ENCODE peak calls at places on chromosomes 1 and 21, in four cellular contexts. One of them, this sample, is unnamed.

GRCh38 chr1:46301406-46302090 is 1.9 kb downstream of the LRRC41 start:
- DNase-seq in kidney epithelial cell: no peak
- DNase-seq in psoas muscle: peak
- DNase-seq in kidney: peak
- DNase-seq in this sample: peak

GRCh38 chr1:161082996-161083742 is 6.2 kb downstream of the NECTIN4 start:
- DNase-seq in kidney: peak
- DNase-seq in psoas muscle: peak
- DNase-seq in kidney epithelial cell: peak
- DNase-seq in this sample: peak

GRCh38 chr1:244346972-244347618 is 104.6 kb downstream of the ADSS2 start:
- DNase-seq in psoas muscle: no peak
- DNase-seq in kidney epithelial cell: no peak
- DNase-seq in kidney: no peak
- DNase-seq in this sample: no peak

GRCh38 chr1:227268943-227269342 is 49.3 kb downstream of the CDC42BPA start:
- DNase-seq in psoas muscle: no peak
- DNase-seq in kidney epithelial cell: no peak
- DNase-seq in kidney: no peak
- DNase-seq in this sample: no peak

GRCh38 chr1:224592636-224593579 is 23.2 kb upstream of the CNIH3 start:
- DNase-seq in psoas muscle: no peak
- DNase-seq in kidney: no peak
- DNase-seq in kidney epithelial cell: peak
- DNase-seq in this sample: peak

GRCh38 chr1:81221564-81221963 is 579.2 kb upstream of the ADGRL2 start:
- DNase-seq in psoas muscle: no peak
- DNase-seq in kidney: peak
- DNase-seq in kidney epithelial cell: no peak
- DNase-seq in this sample: no peak

GRCh38 chr21:28601708-28602107 is 391.0 kb downstream of the LTN1 start:
- DNase-seq in psoas muscle: no peak
- DNase-seq in kidney epithelial cell: no peak
- DNase-seq in kidney: no peak
- DNase-seq in this sample: no peak

GRCh38 chr1:247332215-247332900 is 691 bp upstream of the ZNF496 start:
- DNase-seq in kidney epithelial cell: no peak
- DNase-seq in psoas muscle: peak
- DNase-seq in kidney: peak
- DNase-seq in this sample: peak

GRCh38 chr1:56797079-56797685 is 22.0 kb downstream of the FYB2 start:
- DNase-seq in kidney: no peak
- DNase-seq in kidney epithelial cell: no peak
- DNase-seq in psoas muscle: peak
- DNase-seq in this sample: no peak

GRCh38 chr1:206982216-206982615 is 12.0 kb upstream of the FCAMR start:
- DNase-seq in kidney: no peak
- DNase-seq in kidney epithelial cell: no peak
- DNase-seq in psoas muscle: no peak
- DNase-seq in this sample: peak

GRCh38 chr1:7019510-7019909 is 234.3 kb downstream of the CAMTA1 start:
- DNase-seq in psoas muscle: no peak
- DNase-seq in kidney epithelial cell: no peak
- DNase-seq in kidney: no peak
- DNase-seq in this sample: no peak

GRCh38 chr1:24185056-24185455 is 2.0 kb downstream of the IFNLR1 start:
- DNase-seq in kidney epithelial cell: no peak
- DNase-seq in kidney: no peak
- DNase-seq in psoas muscle: no peak
- DNase-seq in this sample: no peak

GRCh38 chr1:90402893-90403849 is 313.9 kb downstream of the BARHL2 start:
- DNase-seq in kidney epithelial cell: peak
- DNase-seq in kidney: no peak
- DNase-seq in psoas muscle: no peak
- DNase-seq in this sample: peak

GRCh38 chr1:206814716-206815341 is 42.5 kb upstream of the IL10 start:
- DNase-seq in kidney epithelial cell: peak
- DNase-seq in kidney: no peak
- DNase-seq in psoas muscle: no peak
- DNase-seq in this sample: peak

GRCh38 chr21:33026299-33026858 is 644 bp downstream of the OLIG2 start:
- DNase-seq in kidney: no peak
- DNase-seq in kidney epithelial cell: no peak
- DNase-seq in psoas muscle: no peak
- DNase-seq in this sample: no peak

GRCh38 chr1:169509354-169509753 is 23.6 kb upstream of the SLC19A2 start:
- DNase-seq in kidney: no peak
- DNase-seq in kidney epithelial cell: no peak
- DNase-seq in psoas muscle: no peak
- DNase-seq in this sample: no peak

GRCh38 chr1:17199267-17200044 is 5.5 kb upstream of the PADI1 start:
- DNase-seq in kidney epithelial cell: no peak
- DNase-seq in psoas muscle: peak
- DNase-seq in kidney: peak
- DNase-seq in this sample: peak

GRCh38 chr1:45321444-45321843 is 5.3 kb upstream of the HPDL start:
- DNase-seq in kidney: no peak
- DNase-seq in kidney epithelial cell: no peak
- DNase-seq in psoas muscle: no peak
- DNase-seq in this sample: no peak

GRCh38 chr1:67626495-67627235 is 58.3 kb upstream of the GADD45A start:
- DNase-seq in kidney epithelial cell: peak
- DNase-seq in psoas muscle: no peak
- DNase-seq in kidney: no peak
- DNase-seq in this sample: peak

GRCh38 chr1:200306954-200307754 is 102.7 kb downstream of the ZNF281 start:
- DNase-seq in kidney epithelial cell: no peak
- DNase-seq in psoas muscle: no peak
- DNase-seq in kidney: no peak
- DNase-seq in this sample: peak

GRCh38 chr1:192763243-192763642 is 45.6 kb upstream of the RGS2 start:
- DNase-seq in kidney epithelial cell: no peak
- DNase-seq in psoas muscle: no peak
- DNase-seq in kidney: no peak
- DNase-seq in this sample: peak

GRCh38 chr1:218435528-218435927 is 90.4 kb downstream of the TGFB2 start:
- DNase-seq in psoas muscle: no peak
- DNase-seq in kidney epithelial cell: no peak
- DNase-seq in kidney: no peak
- DNase-seq in this sample: no peak

GRCh38 chr1:209886219-209886536 is 51.8 kb upstream of the SYT14 start:
- DNase-seq in kidney epithelial cell: no peak
- DNase-seq in kidney: no peak
- DNase-seq in psoas muscle: no peak
- DNase-seq in this sample: no peak

GRCh38 chr1:6730473-6730872 is 28.9 kb upstream of the DNAJC11 start:
- DNase-seq in kidney: no peak
- DNase-seq in kidney epithelial cell: no peak
- DNase-seq in psoas muscle: no peak
- DNase-seq in this sample: no peak

GRCh38 chr1:173411835-173412742 is 65.0 kb upstream of the PRDX6 start:
- DNase-seq in kidney: no peak
- DNase-seq in kidney epithelial cell: no peak
- DNase-seq in psoas muscle: no peak
- DNase-seq in this sample: peak

GRCh38 chr1:172489847-172490246 is 43.1 kb upstream of the SUCO start:
- DNase-seq in kidney: no peak
- DNase-seq in kidney epithelial cell: no peak
- DNase-seq in psoas muscle: no peak
- DNase-seq in this sample: no peak

GRCh38 chr1:229129306-229130027 is 141.4 kb upstream of the RAB4A start:
- DNase-seq in kidney epithelial cell: no peak
- DNase-seq in kidney: peak
- DNase-seq in psoas muscle: no peak
- DNase-seq in this sample: no peak

GRCh38 chr21:46661211-46661625 is 25.7 kb downstream of the PRMT2 start:
- DNase-seq in kidney epithelial cell: peak
- DNase-seq in psoas muscle: peak
- DNase-seq in kidney: peak
- DNase-seq in this sample: peak

GRCh38 chr1:12177999-12178441 is 11.2 kb downstream of the TNFRSF1B start:
- DNase-seq in kidney: peak
- DNase-seq in kidney epithelial cell: no peak
- DNase-seq in psoas muscle: peak
- DNase-seq in this sample: peak

GRCh38 chr1:96445296-96445695 is 276.3 kb upstream of the PTBP2 start:
- DNase-seq in kidney: no peak
- DNase-seq in kidney epithelial cell: no peak
- DNase-seq in psoas muscle: no peak
- DNase-seq in this sample: no peak

GRCh38 chr1:154663656-154664055 is 55.7 kb upstream of the ADAR start:
- DNase-seq in kidney: no peak
- DNase-seq in psoas muscle: no peak
- DNase-seq in kidney epithelial cell: no peak
- DNase-seq in this sample: no peak

GRCh38 chr1:55399385-55399784 is 184.2 kb upstream of the USP24 start:
- DNase-seq in psoas muscle: no peak
- DNase-seq in kidney: no peak
- DNase-seq in kidney epithelial cell: no peak
- DNase-seq in this sample: no peak

DNA sequence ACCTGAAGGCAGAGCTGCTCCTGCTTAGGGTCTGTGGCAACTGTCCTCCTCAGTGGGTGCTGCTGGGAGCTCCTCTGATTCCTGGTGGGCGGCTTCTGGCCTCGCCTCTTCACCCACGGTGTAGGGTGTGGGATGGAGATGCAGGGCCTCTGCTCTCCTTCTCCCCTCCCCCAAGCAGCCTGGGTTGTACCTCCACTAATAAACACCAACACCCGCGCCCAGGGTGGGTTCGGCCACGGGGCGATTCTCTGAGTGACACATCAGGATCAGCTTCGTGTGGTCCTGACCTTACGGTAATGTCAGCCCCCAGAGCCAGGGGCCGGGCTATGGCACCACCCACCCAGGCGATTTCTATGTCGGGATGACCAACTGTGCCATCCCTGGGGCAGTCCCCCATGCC is 23.7 kb downstream of the KRTAP10-1 start:
- DNase-seq in kidney epithelial cell: no peak
- DNase-seq in kidney: peak
- DNase-seq in psoas muscle: peak
- DNase-seq in this sample: no peak
- H3K4me3 ChIP-seq in kidney epithelial cell: no peak
- H3K4me3 ChIP-seq in kidney: no peak
- H3K4me3 ChIP-seq in psoas muscle: no peak
- H3K4me3 ChIP-seq in this sample: no peak

DNA sequence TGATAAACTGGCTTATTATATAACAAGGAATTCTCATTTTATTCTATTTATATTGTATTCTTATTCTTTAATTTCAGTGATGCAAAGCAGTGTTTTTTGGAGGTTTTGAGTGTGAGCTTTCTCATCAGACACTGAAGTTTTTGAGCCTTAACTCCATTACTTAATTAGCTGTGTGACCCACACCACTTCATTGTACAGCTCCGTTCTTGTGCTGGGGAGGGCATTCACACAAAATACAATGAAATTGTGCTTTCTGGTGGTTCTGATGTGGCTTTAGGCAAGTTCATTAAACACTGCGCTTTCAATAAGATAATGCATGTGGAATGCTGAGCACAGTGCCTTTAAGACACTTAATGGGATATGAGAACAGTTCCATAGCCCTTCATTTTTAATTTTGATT is 102.7 kb upstream of the TPTE start:
- DNase-seq in kidney epithelial cell: no peak
- DNase-seq in psoas muscle: no peak
- DNase-seq in kidney: no peak
- DNase-seq in this sample: no peak
- H3K4me3 ChIP-seq in kidney epithelial cell: no peak
- H3K4me3 ChIP-seq in psoas muscle: no peak
- H3K4me3 ChIP-seq in kidney: no peak
- H3K4me3 ChIP-seq in this sample: no peak

GRCh38 chr1:89201489-89201794 is 2.7 kb upstream of the GBP4 start:
- DNase-seq in kidney epithelial cell: no peak
- DNase-seq in psoas muscle: no peak
- DNase-seq in kidney: no peak
- DNase-seq in this sample: no peak

GRCh38 chr1:89200668-89201488 is 2.1 kb upstream of the GBP4 start:
- DNase-seq in kidney: no peak
- DNase-seq in psoas muscle: no peak
- DNase-seq in kidney epithelial cell: no peak
- DNase-seq in this sample: no peak

GRCh38 chr1:89199515-89199914 is 773 bp upstream of the GBP4 start:
- DNase-seq in kidney epithelial cell: no peak
- DNase-seq in psoas muscle: no peak
- DNase-seq in kidney: no peak
- DNase-seq in this sample: no peak

GRCh38 chr1:89198081-89198480 is 661 bp downstream of the GBP4 start:
- DNase-seq in psoas muscle: no peak
- DNase-seq in kidney: no peak
- DNase-seq in kidney epithelial cell: no peak
- DNase-seq in this sample: no peak

GRCh38 chr1:89198500-89199072 is at the start of gene GBP4:
- DNase-seq in kidney epithelial cell: peak
- DNase-seq in kidney: peak
- DNase-seq in psoas muscle: peak
- DNase-seq in this sample: peak
- H3K4me3 ChIP-seq in kidney epithelial cell: peak
- H3K4me3 ChIP-seq in kidney: peak
- H3K4me3 ChIP-seq in psoas muscle: peak
- H3K4me3 ChIP-seq in this sample: peak

GRCh38 chr1:98854137-98854536 is 150.5 kb downstream of the PLPPR5 start:
- DNase-seq in kidney epithelial cell: no peak
- DNase-seq in psoas muscle: no peak
- DNase-seq in kidney: no peak
- DNase-seq in this sample: no peak

GRCh38 chr1:98849969-98850636 is 154.6 kb downstream of the PLPPR5 start:
- DNase-seq in kidney epithelial cell: no peak
- DNase-seq in psoas muscle: no peak
- DNase-seq in kidney: no peak
- DNase-seq in this sample: no peak
- H3K4me3 ChIP-seq in kidney epithelial cell: no peak
- H3K4me3 ChIP-seq in psoas muscle: no peak
- H3K4me3 ChIP-seq in kidney: no peak
- H3K4me3 ChIP-seq in this sample: no peak

DNA sequence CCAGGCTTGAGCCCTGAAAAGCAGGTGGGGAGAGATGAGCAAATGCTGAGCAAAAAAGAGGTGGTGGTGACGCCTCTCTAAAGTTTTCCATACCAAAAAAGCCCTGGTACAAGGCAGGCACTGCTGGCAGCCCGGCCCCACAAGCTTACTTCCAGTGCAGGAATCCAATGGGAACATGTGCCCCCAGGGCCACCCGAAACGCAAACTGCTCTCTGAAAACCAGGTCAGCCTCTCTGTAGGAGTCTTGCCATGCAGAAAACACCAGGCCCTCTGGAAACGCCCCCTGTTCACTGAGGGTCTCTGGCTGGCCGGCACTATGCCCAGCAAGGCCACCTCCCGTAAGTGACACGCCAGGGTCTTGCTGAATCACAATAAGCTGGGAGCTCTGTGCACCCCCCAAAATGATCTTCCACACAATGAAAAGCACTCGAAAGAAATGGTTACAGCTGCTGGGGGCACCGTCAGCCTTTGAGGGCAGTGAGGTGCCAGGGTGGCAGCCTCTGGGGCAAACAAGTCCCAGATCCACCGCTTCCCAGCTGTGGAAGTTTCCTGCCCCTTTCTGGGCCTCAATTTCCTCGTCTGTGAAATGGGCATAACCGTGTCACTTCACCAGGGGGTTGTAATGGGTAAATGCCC is 170.5 kb downstream of the TOMM20 start:
- DNase-seq in psoas muscle: no peak
- DNase-seq in kidney: no peak
- DNase-seq in kidney epithelial cell: no peak
- DNase-seq in this sample: no peak
- H3K4me3 ChIP-seq in psoas muscle: no peak
- H3K4me3 ChIP-seq in kidney: no peak
- H3K4me3 ChIP-seq in kidney epithelial cell: no peak
- H3K4me3 ChIP-seq in this sample: no peak

GRCh38 chr1:78005347-78005722 is 596 bp downstream of the DNAJB4 start:
- DNase-seq in kidney epithelial cell: no peak
- DNase-seq in psoas muscle: no peak
- DNase-seq in kidney: no peak
- DNase-seq in this sample: no peak
- H3K4me3 ChIP-seq in kidney epithelial cell: peak
- H3K4me3 ChIP-seq in psoas muscle: peak
- H3K4me3 ChIP-seq in kidney: peak
- H3K4me3 ChIP-seq in this sample: peak